ENCODE peak calls at places on chromosomes 2 and 18, in seven cellular contexts. V is NCI-H1694; E is ecto neural progenitor cell; N is nucleus accumbens; M is stimulated activated CD8-positive, alpha-beta memory T cell treated with anti-CD3 and anti-CD28 coated beads, Interleukin-2, amount 100 ng/mL, for 48 hours; X is central memory CD4-positive, alpha-beta T cell; H is AG10803. B is an unnamed sample.

GRCh38 chr18:57743008-57743407 is 60.1 kb downstream of the ATP8B1 start:
- DNase-seq in V (no peak), E (no peak), N (no peak), M (no peak), X (no peak), H (peak), B (no peak)

GRCh38 chr2:215736653-215737290 is 276.6 kb downstream of the MREG start:
- DNase-seq in V (no peak), E (no peak), N (no peak), M (no peak), X (no peak), H (peak), B (peak)

GRCh38 chr2:223459328-223459939 is 142.7 kb downstream of the SCG2 start:
- DNase-seq in V (peak), E (no peak), N (no peak), M (no peak), X (no peak), H (no peak), B (no peak)

GRCh38 chr2:213013979-213014378 is 137.4 kb downstream of the IKZF2 start:
- DNase-seq in V (no peak), E (no peak), N (no peak), M (no peak), X (no peak), H (no peak), B (no peak)

GRCh38 chr18:75364512-75364911 is 63.0 kb downstream of the SMIM21 start:
- DNase-seq in V (no peak), E (no peak), N (no peak), M (no peak), X (no peak), H (no peak), B (no peak)

GRCh38 chr2:74499269-74499939 is at the start of gene LBX2:
- DNase-seq in V (no peak), E (peak), N (no peak), M (no peak), X (no peak), H (no peak), B (no peak)

GRCh38 chr2:33177627-33178026 is 230.9 kb downstream of the LTBP1 start:
- DNase-seq in V (no peak), E (no peak), N (no peak), M (no peak), X (no peak), H (no peak), B (no peak)

GRCh38 chr18:581106-581505 is 926 bp downstream of the CETN1 start:
- DNase-seq in V (no peak), E (no peak), N (no peak), M (no peak), X (no peak), H (peak), B (no peak)

GRCh38 chr2:150099805-150100204 is 387.7 kb downstream of the RND3 start:
- DNase-seq in V (no peak), E (no peak), N (no peak), M (no peak), X (no peak), H (no peak), B (no peak)

GRCh38 chr2:69770193-69770702 is 28.3 kb downstream of the ANXA4 start:
- DNase-seq in V (no peak), E (no peak), N (no peak), M (no peak), X (no peak), H (peak), B (no peak)

GRCh38 chr18:77055429-77056310 is 76.9 kb downstream of the MBP start:
- DNase-seq in V (no peak), E (no peak), N (no peak), M (no peak), X (no peak), H (no peak), B (no peak)

GRCh38 chr18:47719096-47719780 is 211.2 kb downstream of the SMAD2 start:
- DNase-seq in V (no peak), E (no peak), N (no peak), M (no peak), X (no peak), H (no peak), B (peak)

GRCh38 chr2:66733361-66733760 is 298.4 kb downstream of the MEIS1 start:
- DNase-seq in V (peak), E (no peak), N (no peak), M (no peak), X (no peak), H (no peak), B (no peak)

GRCh38 chr2:54083021-54083420 is 32.4 kb upstream of the ACYP2 start:
- DNase-seq in V (no peak), E (no peak), N (no peak), M (no peak), X (no peak), H (peak), B (peak)

GRCh38 chr2:69994166-69994565 is 32.7 kb upstream of the ASPRV1 start:
- DNase-seq in V (no peak), E (no peak), N (no peak), M (no peak), X (no peak), H (no peak), B (no peak)

GRCh38 chr18:4058179-4058578 is 396.9 kb downstream of the DLGAP1 start:
- DNase-seq in V (no peak), E (no peak), N (no peak), M (no peak), X (no peak), H (no peak), B (no peak)

GRCh38 chr2:218811382-218811781 is 20.2 kb downstream of the PRKAG3 start:
- DNase-seq in V (no peak), E (no peak), N (no peak), M (no peak), X (no peak), H (no peak), B (no peak)

GRCh38 chr18:74217476-74218143 is 69.3 kb downstream of the TIMM21 start:
- DNase-seq in V (no peak), E (no peak), N (no peak), M (no peak), X (no peak), H (no peak), B (no peak)

GRCh38 chr2:64202206-64202864 is 58.1 kb upstream of the PELI1 start:
- DNase-seq in V (no peak), E (no peak), N (no peak), M (no peak), X (peak), H (peak), B (no peak)

GRCh38 chr18:78776706-78777105 is 202.9 kb upstream of the SALL3 start:
- DNase-seq in V (no peak), E (no peak), N (no peak), M (no peak), X (no peak), H (no peak), B (no peak)

GRCh38 chr2:216985658-216986141 is 125.8 kb upstream of the TNP1 start:
- DNase-seq in V (no peak), E (peak), N (no peak), M (no peak), X (no peak), H (no peak), B (peak)

GRCh38 chr2:100136310-100136709 is 6.1 kb downstream of the AFF3 start:
- DNase-seq in V (no peak), E (no peak), N (no peak), M (no peak), X (no peak), H (no peak), B (no peak)